ENCODE peak calls at places on chromosomes 6 and 20, in four cellular contexts. Q, F, B and K are unnamed samples.

GRCh38 chr20:22582960-22583772 is 1.2 kb downstream of the FOXA2 start:
- DNase-seq in F (peak; percentile 52), B (peak; percentile 20), Q (peak; percentile 86), K (peak; percentile 57)

GRCh38 chr20:15561707-15562106 is 1011.5 kb downstream of the KIF16B start:
- DNase-seq in Q (no peak), B (peak; percentile 8), F (no peak), K (no peak)

GRCh38 chr6:149854532-149854931 is 9.6 kb downstream of the LRP11 start:
- DNase-seq in Q (no peak), B (no peak), F (peak; percentile 70), K (no peak)

GRCh38 chr6:166567107-166567506 is 19.4 kb downstream of the RAMACL start:
- DNase-seq in Q (no peak), F (no peak), B (no peak), K (no peak)

GRCh38 chr20:52060794-52061714 is 130.5 kb downstream of the ZFP64 start:
- DNase-seq in F (no peak), Q (no peak), B (peak; percentile 30), K (peak; percentile 11)

GRCh38 chr6:89842228-89842627 is 12.5 kb downstream of the CASP8AP2 start:
- DNase-seq in B (no peak), Q (no peak), F (no peak), K (no peak)

GRCh38 chr20:35558981-35559693 is 17.3 kb downstream of the ERGIC3 start:
- DNase-seq in F (no peak), Q (peak; percentile 58), B (no peak), K (no peak)

GRCh38 chr6:161417712-161418457 is 144.0 kb upstream of the AGPAT4 start:
- DNase-seq in B (no peak), F (no peak), Q (peak; percentile 56), K (peak; percentile 81)

GRCh38 chr20:3681931-3682820 is at the start of gene ADAM33:
- DNase-seq in Q (peak; percentile 89), B (peak; percentile 47), F (no peak), K (no peak)

GRCh38 chr6:21870071-21870729 is 276.6 kb downstream of the SOX4 start:
- DNase-seq in Q (no peak), F (no peak), B (no peak), K (no peak)

GRCh38 chr6:13990830-13991229 is 66.1 kb downstream of the RNF182 start:
- DNase-seq in F (no peak), B (no peak), Q (no peak), K (no peak)

GRCh38 chr20:25402583-25402982 is 4.9 kb upstream of the GINS1 start:
- DNase-seq in F (no peak), Q (no peak), B (no peak), K (no peak)

GRCh38 chr6:17002123-17002522 is 99.7 kb upstream of the STMND1 start:
- DNase-seq in F (no peak), Q (no peak), B (no peak), K (no peak)

GRCh38 chr6:142726616-142727015 is 218.4 kb downstream of the HIVEP2 start:
- DNase-seq in B (no peak), Q (no peak), F (no peak), K (no peak)

GRCh38 chr6:28303570-28303969 is 22.2 kb downstream of the PGBD1 start:
- DNase-seq in F (no peak), B (no peak), Q (no peak), K (no peak)

GRCh38 chr6:138485005-138485545 is 14.2 kb downstream of the NHSL1 start:
- DNase-seq in F (no peak), B (no peak), Q (no peak), K (no peak)

GRCh38 chr6:110270166-110270565 is 88.0 kb downstream of the METTL24 start:
- DNase-seq in Q (no peak), B (no peak), F (no peak), K (no peak)

GRCh38 chr6:37280162-37280895 is 22.4 kb upstream of the TMEM217 start:
- DNase-seq in Q (no peak), F (no peak), B (no peak), K (no peak)

GRCh38 chr20:61807426-61808160 is 258.1 kb downstream of the TAF4 start:
- DNase-seq in Q (peak; percentile 54), B (no peak), F (peak; percentile 36), K (peak; percentile 81)

GRCh38 chr20:15740046-15740775 is 833.0 kb downstream of the KIF16B start:
- DNase-seq in F (no peak), B (no peak), Q (no peak), K (no peak)

GRCh38 chr6:39128832-39129231 is 13.8 kb upstream of the SAYSD1 start:
- DNase-seq in Q (no peak), B (no peak), F (no peak), K (no peak)

GRCh38 chr6:144659202-144659731 is 374.1 kb downstream of the UTRN start:
- DNase-seq in Q (no peak), B (peak; percentile 55), F (no peak), K (no peak)

GRCh38 chr6:16257999-16258708 is 19.8 kb downstream of the GMPR start:
- DNase-seq in B (peak; percentile 73), F (no peak), Q (peak; percentile 34), K (no peak)

GRCh38 chr6:105492706-105493673 is 90.1 kb upstream of the PREP start:
- DNase-seq in F (no peak), Q (no peak), B (no peak), K (no peak)

GRCh38 chr20:63595416-63596127 is 21.5 kb upstream of the HELZ2 start:
- DNase-seq in B (no peak), F (peak; percentile 42), Q (no peak), K (no peak)

GRCh38 chr6:6221829-6222535 is 98.5 kb downstream of the F13A1 start:
- DNase-seq in F (no peak), B (peak; percentile 39), Q (no peak), K (no peak)

GRCh38 chr6:47149070-47149469 is 106.9 kb upstream of the ADGRF1 start:
- DNase-seq in F (no peak), B (no peak), Q (no peak), K (no peak)

GRCh38 chr6:141682391-141682790 is 450.3 kb upstream of the GJE1 start:
- DNase-seq in F (no peak), B (no peak), Q (no peak), K (no peak)

GRCh38 chr6:82612475-82612874 is 248.9 kb downstream of the TPBG start:
- DNase-seq in F (no peak), Q (no peak), B (no peak), K (no peak)

GRCh38 chr20:49480236-49480635 is 2.2 kb downstream of the KCNB1 start:
- DNase-seq in Q (no peak), F (no peak), B (no peak), K (no peak)

GRCh38 chr6:137415127-137415833 is 78.9 kb downstream of the OLIG3 start:
- DNase-seq in Q (peak; percentile 8), B (peak; percentile 66), F (peak; percentile 57), K (peak; percentile 57)

GRCh38 chr6:158249437-158249836 is 62.8 kb upstream of the TULP4 start:
- DNase-seq in Q (no peak), F (no peak), B (no peak), K (no peak)
- H3K9me3 ChIP-seq in Q (no peaks in the 10 kb centered on the region), F (no peaks in the 10 kb centered on the region), B (no peaks in the 10 kb centered on the region), K (no peaks in the 10 kb centered on the region)

GRCh38 chr6:10425973-10426780 is 11.3 kb upstream of the TFAP2A start:
- DNase-seq in F (peak; percentile 60), Q (peak; percentile 90), B (peak; percentile 60), K (no peak)

GRCh38 chr6:10426781-10427279 is 12.0 kb upstream of the TFAP2A start:
- DNase-seq in Q (no peak), F (no peak), B (no peak), K (no peak)

GRCh38 chr6:10433322-10433721 is 18.4 kb upstream of the TFAP2A start:
- DNase-seq in F (no peak), Q (no peak), B (no peak), K (no peak)

GRCh38 chr6:10431423-10432164 is 16.7 kb upstream of the TFAP2A start:
- DNase-seq in Q (no peak), F (no peak), B (no peak), K (no peak)

DNA sequence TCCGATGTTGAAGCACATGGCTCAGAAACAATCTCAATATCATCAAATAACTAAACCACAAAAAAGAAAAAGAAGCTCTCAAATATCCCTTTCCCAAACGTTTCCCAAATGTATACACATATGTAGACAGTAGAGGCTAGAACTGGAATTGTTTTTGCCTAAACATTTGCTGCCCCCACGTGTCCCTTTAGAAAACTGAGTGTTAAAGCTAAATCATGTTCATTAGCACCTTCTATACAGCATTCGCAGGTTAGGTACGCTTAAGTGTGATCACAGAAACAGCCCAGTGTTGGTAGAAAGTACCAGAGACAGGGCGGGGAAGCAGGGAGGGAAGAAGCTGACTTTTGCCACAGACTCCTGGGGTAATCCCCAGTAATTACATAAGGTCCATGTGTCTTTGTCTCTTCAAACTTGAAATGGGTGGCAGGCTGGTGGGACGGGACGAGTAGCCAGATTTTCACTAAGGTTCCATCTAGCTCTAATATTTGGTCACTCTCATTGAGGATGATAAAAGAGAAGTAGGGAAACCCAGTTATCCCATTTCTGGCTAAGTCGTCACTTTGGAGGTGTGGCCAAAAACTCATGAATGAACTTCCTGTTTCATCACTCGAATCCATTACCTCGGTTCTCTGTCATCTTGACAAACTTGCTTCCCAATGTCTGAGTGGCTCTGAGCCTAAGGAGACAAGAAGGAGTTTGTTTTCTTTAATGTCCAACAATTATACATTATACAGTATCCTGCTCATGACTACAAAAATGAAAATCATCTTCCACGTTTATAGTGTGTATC is 15.0 kb upstream of the TFAP2A start:
- DNase-seq in F (no peak), B (peak; percentile 57), Q (no peak), K (no peak)
- TF ChIP-seq CTCF in F (peak; percentile 52), B (peak; percentile 59), Q (peak; percentile 57), K (no peak)

GRCh38 chr6:87259791-87260190 is 62.6 kb upstream of the SMIM8 start:
- DNase-seq in Q (no peak), F (no peak), B (no peak), K (no peak)

GRCh38 chr6:87257565-87257964 is 64.8 kb upstream of the SMIM8 start:
- DNase-seq in Q (no peak), F (no peak), B (no peak), K (no peak)

GRCh38 chr6:87261534-87261933 is 60.9 kb upstream of the SMIM8 start:
- DNase-seq in Q (no peak), B (no peak), F (no peak), K (no peak)

GRCh38 chr6:87257046-87257445 is 65.3 kb upstream of the SMIM8 start:
- DNase-seq in F (no peak), B (no peak), Q (no peak), K (no peak)

DNA sequence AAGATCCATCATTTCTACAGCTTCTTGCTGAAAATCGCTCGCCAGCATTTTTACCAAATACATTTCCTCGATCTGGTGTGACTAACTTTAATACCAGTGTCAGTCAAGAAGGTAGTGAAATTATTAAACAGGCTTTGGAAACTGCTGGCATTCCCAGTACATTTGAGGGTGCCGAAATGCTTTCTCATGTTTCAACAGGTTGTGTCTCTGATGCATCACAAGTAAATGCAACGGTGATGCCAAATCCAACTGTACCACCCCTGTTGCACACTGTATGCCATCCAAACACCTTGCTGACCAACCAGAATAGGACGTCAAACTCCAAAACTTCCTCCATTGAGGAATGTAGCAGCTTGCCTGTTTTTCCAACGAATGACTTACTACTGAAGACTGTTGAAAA is 64.4 kb upstream of the SMIM8 start:
- DNase-seq in Q (no peak), B (no peak), F (no peak), K (no peak)
- H3K9me3 ChIP-seq in Q (no peaks in the 10 kb centered on the region), B (no peaks in the 10 kb centered on the region), F (no peaks in the 10 kb centered on the region), K (no peaks in the 10 kb centered on the region)

DNA sequence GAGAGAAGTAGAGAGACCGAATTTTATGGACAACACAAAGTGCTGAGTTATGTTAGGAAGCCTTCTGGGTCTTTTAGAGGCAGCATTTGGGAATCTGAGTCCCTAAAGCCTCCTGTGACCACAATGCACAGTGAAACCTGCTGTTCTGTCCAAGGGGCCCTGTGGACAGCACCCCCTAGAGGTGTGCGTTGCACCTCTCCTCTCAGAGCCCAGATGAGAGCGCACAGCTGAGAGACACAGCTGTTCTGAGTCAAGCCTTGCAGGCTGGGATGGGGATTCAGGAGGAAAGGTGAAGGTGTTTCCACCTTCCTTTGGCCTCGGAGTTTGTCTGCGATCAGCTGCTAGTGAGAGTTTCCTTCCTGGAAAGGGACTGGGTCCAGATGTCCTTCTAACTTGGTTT is 13.0 kb downstream of the PCK1 start:
- DNase-seq in B (no peak), F (no peak), Q (no peak), K (no peak)
- TF ChIP-seq CTCF in B (no peak), F (peak; percentile 23), Q (no peak), K (no peak)